ENCODE peak calls at places on chromosomes 5 and 9, in seven cellular contexts. N, I, Q, B, D, Z and E are unnamed samples.

GRCh38 chr5:116652196-116652729 is 77.6 kb upstream of the SEMA6A start:
- DNase-seq in B (peak), I (no peak), N (peak), Z (peak), Q (no peak), D (no peak), E (no peak)

GRCh38 chr9:70470050-70471015 is 55.9 kb upstream of the KLF9 start:
- DNase-seq in D (no peak), I (no peak), Z (no peak), N (peak), B (no peak), Q (no peak), E (no peak)

GRCh38 chr5:9519537-9519936 is 26.3 kb downstream of the SEMA5A start:
- DNase-seq in Z (no peak), B (no peak), N (no peak), D (no peak), I (peak), Q (no peak), E (no peak)

GRCh38 chr5:59416441-59416840 is 477.1 kb downstream of the PDE4D start:
- DNase-seq in N (no peak), Q (no peak), Z (no peak), B (no peak), D (no peak), I (peak), E (no peak)

GRCh38 chr5:124343451-124343867 is 403.0 kb downstream of the ZNF608 start:
- DNase-seq in N (no peak), B (no peak), Z (no peak), D (no peak), Q (no peak), I (peak), E (no peak)

GRCh38 chr5:178624626-178625546 is 2.0 kb downstream of the CLK4 start:
- DNase-seq in N (no peak), D (no peak), Z (no peak), B (peak), Q (no peak), I (no peak), E (no peak)

GRCh38 chr9:83933804-83934203 is 12.6 kb upstream of the KIF27 start:
- DNase-seq in Q (no peak), N (no peak), I (no peak), Z (peak), B (no peak), D (no peak), E (no peak)

GRCh38 chr9:120353501-120353900 is 226.5 kb downstream of the CDK5RAP2 start:
- DNase-seq in Z (no peak), Q (no peak), D (no peak), N (no peak), B (no peak), I (peak), E (no peak)

GRCh38 chr9:35832814-35833213 is 3.8 kb downstream of the TMEM8B start:
- DNase-seq in Z (no peak), I (no peak), Q (no peak), D (no peak), N (no peak), B (no peak), E (no peak)

DNA sequence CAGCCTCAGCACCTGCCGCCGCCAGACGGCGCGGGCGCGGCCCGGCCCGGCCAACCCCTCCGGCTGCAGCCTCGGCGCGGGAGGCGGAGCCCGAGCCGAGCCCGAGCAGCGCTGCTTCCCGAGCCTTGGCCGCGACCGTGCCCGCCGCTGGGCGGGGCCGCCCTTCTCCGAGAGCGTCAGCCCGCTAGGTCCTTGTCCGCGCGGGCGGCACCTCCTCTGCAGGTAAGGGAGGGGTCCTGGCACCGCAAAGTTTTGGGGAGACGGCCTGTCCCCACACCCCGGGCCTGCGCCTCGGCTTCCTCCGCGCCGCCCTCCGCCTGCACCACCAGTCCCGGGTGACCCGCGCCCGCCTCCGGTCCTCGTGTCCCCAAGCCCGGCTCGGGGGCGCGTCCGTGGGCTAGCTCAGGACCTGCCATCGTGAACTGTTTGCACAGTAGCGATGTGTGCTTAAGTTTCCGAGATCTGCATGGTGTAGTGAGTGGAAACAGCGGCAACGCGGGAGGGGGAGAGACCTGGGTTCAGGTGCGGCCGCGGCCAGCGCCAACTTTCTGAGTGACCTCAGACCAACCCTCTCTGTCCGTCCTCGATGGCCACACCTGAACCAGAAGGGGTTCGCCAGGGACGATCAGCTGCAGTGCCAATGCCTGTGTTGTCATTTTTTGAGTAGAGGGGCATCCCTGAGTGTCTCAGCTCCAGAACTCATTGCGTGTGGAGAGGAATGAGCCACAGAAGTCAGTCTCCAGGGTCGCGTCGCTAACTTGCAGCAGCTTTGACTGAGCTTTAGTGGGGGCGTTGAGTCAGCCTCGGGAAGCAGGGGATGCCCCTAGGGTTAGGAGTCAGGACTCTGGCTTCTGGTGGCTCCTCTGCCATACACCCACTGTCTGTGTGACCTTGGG is at the start of gene FRMPD1:
- DNase-seq in D (peak), N (peak), B (peak), I (no peak), Q (peak), Z (peak), E (peak)
- TF ChIP-seq CTCF in D (no peak), N (no peak), B (no peak), I (no peak), Q (no peak), Z (no peak), E (no peak)

GRCh38 chr5:141852448-141852847 is 25.8 kb downstream of the PCDH1 start:
- DNase-seq in Q (no peak), Z (no peak), I (no peak), N (no peak), B (no peak), D (no peak), E (no peak)
- TF ChIP-seq CTCF in Q (no peak), Z (no peak), I (no peak), N (no peak), B (no peak), D (no peak), E (no peak)

GRCh38 chr9:127221695-127222094 is 42.9 kb upstream of the GARNL3 start:
- DNase-seq in N (no peak), Q (no peak), I (no peak), B (no peak), Z (no peak), D (peak), E (no peak)

GRCh38 chr9:127216210-127216887 is 48.2 kb upstream of the GARNL3 start:
- DNase-seq in Z (no peak), B (no peak), D (no peak), N (no peak), I (no peak), Q (no peak), E (no peak)

GRCh38 chr9:127219533-127219932 is 45.0 kb upstream of the GARNL3 start:
- DNase-seq in D (no peak), Q (no peak), Z (no peak), I (no peak), N (no peak), B (no peak), E (no peak)

GRCh38 chr9:127216888-127217217 is 47.7 kb upstream of the GARNL3 start:
- DNase-seq in Q (no peak), N (no peak), B (no peak), Z (no peak), D (no peak), I (no peak), E (no peak)

DNA sequence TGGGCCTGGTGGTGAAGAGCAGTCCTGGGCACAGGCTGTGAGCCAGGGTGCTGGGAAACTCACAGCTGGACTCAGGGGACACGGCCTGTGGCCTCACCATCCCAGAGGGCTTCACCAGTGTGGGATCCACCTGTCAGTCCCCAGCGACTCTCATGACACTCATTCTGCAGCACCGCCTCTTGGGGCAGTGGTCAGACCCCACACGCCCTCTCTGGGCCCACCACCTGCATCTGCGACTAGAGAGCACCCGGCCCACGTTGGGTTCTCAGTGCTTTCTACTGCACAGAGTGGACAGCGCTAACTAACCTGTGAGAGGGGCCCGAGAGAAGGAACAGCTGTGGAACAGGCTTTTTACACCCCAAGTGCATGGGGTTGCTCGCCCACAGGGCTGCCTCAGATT is 45.8 kb upstream of the GARNL3 start:
- DNase-seq in I (no peak), D (no peak), Z (no peak), B (no peak), Q (no peak), N (no peak), E (no peak)
- TF ChIP-seq CTCF in I (no peak), D (no peak), Z (no peak), B (no peak), Q (no peak), N (no peak), E (no peak)

GRCh38 chr5:120576588-120576987 is 112.5 kb downstream of the PRR16 start:
- DNase-seq in B (peak), Q (no peak), N (no peak), I (no peak), D (no peak), Z (no peak), E (no peak)
- TF ChIP-seq CTCF in B (no peak), Q (no peak), N (no peak), I (no peak), D (no peak), Z (no peak), E (no peak)

DNA sequence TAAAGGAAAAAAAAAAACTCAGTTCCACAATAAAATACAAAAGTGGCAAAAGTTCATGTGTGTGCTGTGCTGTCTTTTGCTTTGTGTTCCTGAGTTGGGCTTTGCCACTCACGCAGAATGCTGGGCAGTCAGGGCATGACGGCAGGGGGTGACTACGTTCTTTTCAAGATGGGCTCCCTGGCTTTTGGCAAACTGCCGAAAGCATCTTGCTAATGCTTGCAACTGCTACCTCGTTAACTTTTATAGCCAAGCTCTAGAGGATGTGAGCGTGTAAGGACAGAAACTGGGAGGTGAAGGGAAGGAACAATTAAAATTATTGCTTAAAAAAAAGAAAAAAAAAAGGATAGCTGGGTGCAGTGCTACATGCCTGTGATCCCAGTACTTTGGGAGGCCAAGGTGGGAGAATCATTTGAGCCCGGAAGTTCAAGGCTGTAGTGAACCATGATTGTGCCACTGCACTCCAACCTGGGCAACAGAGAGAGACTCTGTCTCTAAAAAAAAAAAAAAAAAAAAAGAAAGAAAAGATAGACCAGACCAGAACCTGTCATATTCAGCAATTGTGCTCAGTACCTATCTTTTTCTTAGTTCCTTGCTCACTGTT is 102.3 kb downstream of the MAP1B start:
- DNase-seq in Z (no peak), I (no peak), Q (no peak), D (no peak), B (peak), N (no peak), E (no peak)
- TF ChIP-seq CTCF in Z (no peak), I (no peak), Q (no peak), D (no peak), B (no peak), N (no peak), E (no peak)

GRCh38 chr5:134053840-134054338 is 49.1 kb upstream of the VDAC1 start:
- DNase-seq in Z (no peak), I (no peak), B (no peak), Q (no peak), D (no peak), N (no peak), E (no peak)

GRCh38 chr5:134055015-134055414 is 50.2 kb upstream of the VDAC1 start:
- DNase-seq in D (no peak), Z (no peak), Q (no peak), N (no peak), I (no peak), B (no peak), E (no peak)

GRCh38 chr5:134048864-134049263 is 44.1 kb upstream of the VDAC1 start:
- DNase-seq in B (no peak), N (no peak), D (no peak), Z (no peak), I (no peak), Q (no peak), E (no peak)

GRCh38 chr5:134051305-134051704 is 46.5 kb upstream of the VDAC1 start:
- DNase-seq in B (no peak), I (no peak), D (no peak), Q (no peak), Z (no peak), N (no peak), E (peak)

GRCh38 chr5:134053314-134053839 is 48.6 kb upstream of the VDAC1 start:
- DNase-seq in D (no peak), I (no peak), N (no peak), Z (no peak), Q (no peak), B (no peak), E (no peak)
- TF ChIP-seq CTCF in D (no peak), I (no peak), N (no peak), Z (no peak), Q (no peak), B (no peak), E (no peak)